ENCODE peak calls at places on chromosomes 13 and 19, in nine cellular contexts. T, R, H, K, A, X, N, U and F are unnamed samples.

GRCh38 chr19:3669616-3670257 is 30.5 kb downstream of the PIP5K1C start:
- DNase-seq in K (no peak), X (no peak), T (no peak), A (no peak), R (no peak), N (no peak), U (no peak), H (no peak), F (no peak)

GRCh38 chr19:32812036-32812435 is 57.5 kb downstream of the SLC7A9 start:
- DNase-seq in A (no peak), U (no peak), X (no peak), K (no peak), H (no peak), N (no peak), T (no peak), R (no peak), F (no peak)

GRCh38 chr13:94966380-94966779 is 254.0 kb upstream of the SOX21 start:
- DNase-seq in A (no peak), H (no peak), T (no peak), X (no peak), R (no peak), U (no peak), K (no peak), N (no peak), F (no peak)

GRCh38 chr19:45920458-45920857 is 5.9 kb upstream of the NANOS2 start:
- DNase-seq in N (no peak), T (no peak), X (no peak), R (no peak), K (no peak), H (no peak), A (no peak), U (no peak), F (no peak)

GRCh38 chr19:47200530-47200929 is 30.5 kb downstream of the BBC3 start:
- DNase-seq in K (no peak), A (no peak), T (no peak), H (no peak), R (no peak), X (no peak), N (no peak), U (no peak), F (no peak)

GRCh38 chr13:104389722-104390121 is 1323.5 kb upstream of the SLC10A2 start:
- DNase-seq in T (no peak), H (no peak), R (no peak), A (no peak), K (no peak), N (no peak), X (no peak), U (no peak), F (no peak)

GRCh38 chr19:2455481-2456300 is 1.1 kb downstream of the LMNB2 start:
- DNase-seq in N (no peak), R (no peak), U (no peak), H (no peak), X (peak), K (peak), A (no peak), T (peak), F (peak)

GRCh38 chr13:44159633-44160279 is 213.9 kb upstream of the SERP2 start:
- DNase-seq in X (no peak), K (no peak), H (no peak), N (peak), U (no peak), T (no peak), A (no peak), R (peak), F (peak)

GRCh38 chr19:53818756-53819155 is 5.4 kb downstream of the NLRP12 start:
- DNase-seq in T (no peak), H (no peak), X (no peak), N (no peak), A (no peak), U (no peak), K (no peak), R (no peak), F (no peak)

GRCh38 chr19:18280247-18281081 is 958 bp downstream of the JUND start:
- DNase-seq in H (peak), K (peak), X (peak), U (peak), T (peak), A (peak), N (peak), R (peak), F (peak)
- TF ChIP-seq POLR2A in H (peak), K (peak), X (peak), U (peak), T (peak), A (no peak), N (peak), R (peak), F (peak)

DNA sequence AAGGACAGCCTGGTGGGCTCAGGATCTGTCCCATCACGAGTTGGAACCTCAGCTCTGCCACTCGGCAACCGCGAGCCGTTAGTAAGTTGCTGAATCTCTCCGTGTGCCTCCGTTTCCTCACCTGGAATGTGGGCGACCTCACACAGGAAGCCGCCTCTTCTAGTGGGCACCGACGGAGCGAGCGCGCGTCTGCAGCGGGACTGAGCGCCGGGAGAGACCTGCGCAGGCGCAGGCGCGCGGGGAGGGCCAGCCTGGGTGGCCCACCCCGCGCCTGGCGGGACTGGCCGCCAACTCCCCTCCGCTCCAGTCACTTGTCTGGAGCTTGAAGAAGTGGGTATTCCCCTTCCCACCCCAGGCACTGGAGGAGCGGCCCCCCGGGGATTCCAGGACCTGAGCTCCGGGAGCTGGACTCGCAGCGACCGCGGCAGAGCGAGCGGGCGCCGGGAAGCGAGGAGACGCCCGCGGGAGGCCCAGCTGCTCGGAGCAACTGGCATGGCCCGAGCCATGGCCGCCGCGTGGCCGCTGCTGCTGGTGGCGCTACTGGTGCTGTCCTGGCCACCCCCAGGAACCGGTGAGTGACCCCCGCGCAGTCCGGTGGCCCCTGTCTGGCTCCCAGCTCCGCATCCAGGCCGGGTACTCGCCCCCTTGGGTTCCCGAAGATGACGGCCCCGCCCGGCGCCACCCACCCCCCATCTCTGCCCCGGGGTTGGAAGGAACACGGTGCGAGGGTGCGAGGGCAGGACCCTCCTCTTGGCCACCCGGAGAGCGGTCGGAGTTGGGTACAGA is at the start of gene PVR:
- DNase-seq in K (peak), A (peak), H (peak), R (peak), T (peak), N (peak), U (no peak), X (peak), F (peak)
- TF ChIP-seq POLR2A in K (peak), A (peak), H (peak), R (no peak), T (peak), N (peak), U (peak), X (peak), F (no peak)

DNA sequence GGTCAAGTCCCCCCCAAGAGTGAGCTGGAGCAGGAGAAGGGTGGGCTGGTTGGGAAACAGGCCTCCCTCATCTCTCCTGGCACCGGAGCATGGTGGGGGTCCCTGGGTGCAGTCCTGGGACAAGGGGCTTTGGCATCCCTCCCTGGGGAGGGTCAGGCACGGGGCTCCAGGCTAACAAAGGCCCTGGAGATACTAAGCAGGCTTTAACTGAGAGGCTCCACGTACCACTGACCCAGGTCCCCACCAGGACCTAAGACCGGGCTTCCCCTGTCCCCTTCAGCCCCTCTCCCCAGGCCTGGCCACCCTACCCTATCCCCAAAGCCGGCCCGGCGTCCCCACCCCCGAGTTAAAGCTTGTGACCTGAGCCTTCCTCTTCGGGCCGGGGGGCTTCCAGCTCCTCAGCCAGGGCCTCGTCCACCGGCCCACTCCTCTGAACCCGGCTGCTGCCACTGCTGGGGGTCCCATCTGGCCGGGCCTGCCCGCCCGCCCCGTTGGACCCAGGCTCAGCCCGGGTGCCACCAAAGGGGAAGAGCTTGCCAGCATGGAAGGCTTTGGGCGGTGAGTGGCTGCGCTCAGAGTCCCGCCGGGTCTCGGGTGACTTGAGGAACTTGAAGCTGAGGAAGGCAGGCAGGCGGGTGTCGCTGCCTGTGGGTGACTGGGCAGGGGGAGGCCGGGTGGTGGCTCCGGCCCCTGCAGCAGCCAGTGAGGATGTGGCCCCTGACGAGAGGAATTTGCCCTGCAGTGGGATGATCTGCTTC is 10.1 kb downstream of the ANO8 start:
- DNase-seq in A (no peak), R (no peak), N (no peak), H (no peak), U (no peak), T (no peak), K (no peak), X (no peak), F (no peak)
- TF ChIP-seq POLR2A in A (no peak), R (no peak), N (no peak), H (no peak), U (no peak), T (no peak), K (no peak), X (no peak), F (no peak)

DNA sequence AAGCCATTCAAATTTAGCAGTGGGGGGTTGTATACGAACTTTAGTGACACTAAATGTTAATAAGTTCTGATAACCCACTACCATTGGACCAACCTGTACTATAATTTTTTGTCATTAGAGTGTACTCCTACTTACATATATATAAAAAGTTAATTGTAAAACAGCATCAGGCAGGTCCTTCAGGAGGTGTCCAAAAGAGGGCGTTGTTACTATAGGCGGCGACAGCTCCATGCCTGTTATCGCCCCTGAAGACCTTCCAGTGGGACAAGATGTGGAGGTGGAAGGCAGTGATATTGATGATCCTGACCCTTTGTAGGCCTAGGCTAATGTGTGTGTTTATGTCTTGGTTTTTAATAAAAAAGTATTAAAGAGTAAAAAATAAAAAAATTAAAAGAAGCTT is 27.5 kb downstream of the SPRYD7 start:
- DNase-seq in A (no peak), N (no peak), K (no peak), R (no peak), U (no peak), H (no peak), T (no peak), X (no peak), F (no peak)
- TF ChIP-seq POLR2A in A (no peak), N (no peak), K (no peak), R (no peak), U (no peak), H (no peak), T (no peak), X (no peak), F (no peak)

GRCh38 chr13:106567421-106568224 is at the start of gene ARGLU1:
- DNase-seq in H (peak), A (peak), U (peak), R (peak), T (peak), N (peak), K (peak), X (peak), F (peak)
- TF ChIP-seq POLR2A in H (peak), A (peak), U (peak), R (peak), T (peak), N (peak), K (peak), X (peak), F (peak)

DNA sequence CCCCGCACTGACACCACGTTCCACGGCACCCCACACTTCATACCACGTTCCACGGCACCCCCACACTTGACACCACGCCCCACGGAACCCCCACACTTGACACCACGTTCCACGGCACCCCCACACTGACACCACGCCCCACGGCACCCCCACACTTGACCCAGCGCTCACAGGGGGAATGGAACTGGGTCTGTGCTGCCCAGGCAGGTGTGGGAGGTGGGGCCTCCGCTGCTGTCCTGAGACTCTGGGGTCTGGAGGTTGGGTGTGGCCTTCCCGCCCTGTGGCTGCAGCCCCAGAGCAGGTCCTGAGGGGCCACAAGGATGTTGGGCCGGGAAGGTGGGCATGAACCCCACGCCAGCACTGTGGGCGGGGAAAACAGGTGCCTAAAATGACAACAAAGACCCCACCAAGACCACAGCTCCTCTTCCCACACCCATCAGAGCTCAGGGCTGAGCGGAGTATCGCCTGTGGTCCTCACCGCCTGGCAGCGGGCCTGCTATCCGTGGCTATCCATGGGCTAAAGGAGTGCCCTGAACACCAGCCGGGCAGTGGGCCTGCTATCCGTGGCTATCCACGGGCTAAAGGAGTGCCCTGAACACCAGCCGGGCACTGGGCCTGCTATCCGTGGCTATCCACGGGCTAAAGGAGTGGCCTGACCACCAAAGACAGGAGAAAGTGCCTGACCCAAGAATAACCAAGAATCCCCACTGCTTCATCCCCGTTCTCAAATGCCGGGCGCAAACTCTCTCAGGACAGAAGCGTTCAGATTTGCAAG is 59.9 kb upstream of the C13orf46 start:
- DNase-seq in N (no peak), A (no peak), K (no peak), R (no peak), X (no peak), H (no peak), U (no peak), T (no peak), F (no peak)
- TF ChIP-seq POLR2A in N (no peak), A (no peak), K (no peak), R (no peak), X (no peak), H (no peak), U (no peak), T (no peak), F (no peak)

GRCh38 chr19:1237754-1238372 is at the start of gene CBARP:
- DNase-seq in H (no peak), R (no peak), N (no peak), K (no peak), T (peak), U (no peak), A (no peak), X (no peak), F (no peak)
- TF ChIP-seq POLR2A in H (no peak), R (no peak), N (no peak), K (no peak), T (no peak), U (peak), A (peak), X (no peak), F (no peak)

DNA sequence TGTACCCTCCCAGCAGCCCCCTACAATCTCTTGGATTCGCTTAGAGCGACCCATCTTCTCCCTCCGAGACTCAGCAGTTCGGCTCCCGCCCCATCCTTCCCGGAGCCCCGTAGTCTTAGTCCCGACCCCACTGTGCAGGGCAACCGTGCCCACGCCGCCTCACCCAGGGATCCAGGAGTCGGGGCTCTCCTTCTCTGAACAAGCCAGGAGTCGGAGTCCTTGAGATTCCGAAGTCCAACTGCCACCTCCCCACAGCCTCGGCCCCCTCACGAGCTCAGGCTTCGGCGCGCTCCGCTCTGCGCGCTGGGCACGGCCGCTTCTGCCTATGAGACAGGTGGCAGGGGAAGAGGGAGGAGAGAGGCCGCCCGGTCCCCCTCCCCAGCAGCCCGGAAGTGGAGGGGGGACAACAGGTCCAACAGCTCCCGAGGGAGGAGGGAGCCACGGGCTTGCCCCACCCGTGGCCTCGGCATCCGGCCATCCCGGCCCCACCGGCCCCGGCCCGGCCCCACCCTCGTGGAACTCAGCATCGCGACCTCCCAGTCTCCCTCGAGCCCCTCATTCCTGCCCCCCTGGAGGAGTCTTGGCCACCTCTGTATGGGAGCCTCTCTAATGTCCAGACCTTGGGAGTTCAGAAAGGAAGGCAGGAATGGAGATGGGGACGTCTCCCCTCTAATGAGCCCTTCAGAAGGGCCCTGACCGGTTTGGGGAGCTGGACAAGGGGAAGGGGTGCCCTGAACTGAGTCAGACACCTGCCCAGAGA is at the start of gene PHLDB3:
- DNase-seq in H (peak), N (no peak), X (peak), U (no peak), K (peak), T (peak), A (peak), R (peak), F (peak)
- TF ChIP-seq POLR2A in H (no peak), N (no peak), X (peak), U (no peak), K (no peak), T (no peak), A (no peak), R (no peak), F (no peak)

GRCh38 chr19:10667867-10668266 is 13.7 kb downstream of the ILF3 start:
- DNase-seq in N (no peak), U (no peak), R (no peak), X (no peak), A (no peak), T (no peak), H (no peak), K (no peak), F (no peak)
- TF ChIP-seq POLR2A in N (no peak), U (no peak), R (no peak), X (no peak), A (no peak), T (no peak), H (no peak), K (no peak), F (no peak)

DNA sequence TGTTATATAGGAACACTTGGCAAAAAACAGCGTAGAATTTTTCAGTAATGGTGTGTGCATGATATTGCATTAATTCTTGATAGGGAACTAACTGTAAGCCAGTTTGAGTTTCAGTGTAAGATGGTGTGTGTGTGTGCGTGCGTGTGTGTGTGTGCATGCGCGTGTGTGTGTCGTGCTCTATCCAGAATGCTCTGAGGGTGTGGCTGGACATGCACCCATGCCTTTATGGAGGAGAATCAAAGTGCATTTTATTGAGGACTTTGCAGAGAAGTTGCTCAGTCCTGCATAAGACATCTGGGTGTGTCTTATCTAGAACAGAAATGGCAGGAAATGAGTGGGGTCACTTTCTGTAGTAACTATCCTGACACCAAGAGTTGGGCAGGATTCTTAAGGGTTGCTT is 252.3 kb downstream of the TSHZ3 start:
- DNase-seq in H (no peak), N (no peak), K (no peak), T (no peak), X (peak), A (no peak), R (no peak), U (no peak), F (no peak)
- TF ChIP-seq POLR2A in H (no peak), N (no peak), K (no peak), T (no peak), X (no peak), A (no peak), R (no peak), U (no peak), F (no peak)